ENCODE peak calls at places on chromosomes 16 and 17, in ten cellular contexts. G, D, Q, H, W, U, R, N, P and B are unnamed samples.
A peak's percentile ranks its signal among the peaks of the same experiment; 100 is the strongest.

GRCh38 chr16:66176111-66176510 is 190.4 kb upstream of the CDH5 start:
- DNase-seq in D (no peak), Q (no peak), N (no peak), G (no peak), U (no peak), R (no peak), W (no peak), P (no peak), H (no peak), B (no peak)

GRCh38 chr17:77609553-77610517 is 348.7 kb upstream of the TNRC6C start:
- DNase-seq in D (peak; percentile 78), N (peak; percentile 57), W (peak; percentile 20), U (no peak), H (no peak), G (peak; percentile 82), Q (no peak), R (no peak), P (no peak), B (peak; percentile 21)

GRCh38 chr17:10144456-10144855 is 54.0 kb downstream of the GAS7 start:
- DNase-seq in R (no peak), W (no peak), Q (no peak), N (no peak), D (no peak), U (no peak), G (no peak), H (no peak), P (no peak), B (no peak)

GRCh38 chr17:6755281-6755680 is 565 bp upstream of the XAF1 start:
- DNase-seq in W (peak; percentile 14), N (no peak), P (no peak), U (no peak), G (no peak), H (no peak), Q (no peak), R (no peak), D (peak; percentile 76), B (no peak)

GRCh38 chr17:28125530-28126382 is 83.3 kb downstream of the NLK start:
- DNase-seq in N (no peak), W (no peak), R (no peak), U (no peak), D (no peak), P (no peak), G (no peak), Q (no peak), H (no peak), B (no peak)

GRCh38 chr17:38466346-38467315 is 38.4 kb downstream of the ARHGAP23 start:
- DNase-seq in Q (no peak), U (no peak), H (no peak), D (no peak), G (no peak), P (no peak), R (no peak), N (no peak), W (no peak), B (no peak)

GRCh38 chr17:69539781-69540319 is 125.4 kb downstream of the MAP2K6 start:
- DNase-seq in H (no peak), P (no peak), Q (no peak), U (no peak), R (no peak), G (no peak), N (no peak), D (no peak), W (no peak), B (no peak)

GRCh38 chr17:38628441-38628840 is 22.7 kb upstream of the SRCIN1 start:
- DNase-seq in D (no peak), U (peak; percentile 80), P (no peak), W (no peak), R (no peak), N (peak; percentile 21), H (peak; percentile 85), G (peak; percentile 42), Q (no peak), B (no peak)

DNA sequence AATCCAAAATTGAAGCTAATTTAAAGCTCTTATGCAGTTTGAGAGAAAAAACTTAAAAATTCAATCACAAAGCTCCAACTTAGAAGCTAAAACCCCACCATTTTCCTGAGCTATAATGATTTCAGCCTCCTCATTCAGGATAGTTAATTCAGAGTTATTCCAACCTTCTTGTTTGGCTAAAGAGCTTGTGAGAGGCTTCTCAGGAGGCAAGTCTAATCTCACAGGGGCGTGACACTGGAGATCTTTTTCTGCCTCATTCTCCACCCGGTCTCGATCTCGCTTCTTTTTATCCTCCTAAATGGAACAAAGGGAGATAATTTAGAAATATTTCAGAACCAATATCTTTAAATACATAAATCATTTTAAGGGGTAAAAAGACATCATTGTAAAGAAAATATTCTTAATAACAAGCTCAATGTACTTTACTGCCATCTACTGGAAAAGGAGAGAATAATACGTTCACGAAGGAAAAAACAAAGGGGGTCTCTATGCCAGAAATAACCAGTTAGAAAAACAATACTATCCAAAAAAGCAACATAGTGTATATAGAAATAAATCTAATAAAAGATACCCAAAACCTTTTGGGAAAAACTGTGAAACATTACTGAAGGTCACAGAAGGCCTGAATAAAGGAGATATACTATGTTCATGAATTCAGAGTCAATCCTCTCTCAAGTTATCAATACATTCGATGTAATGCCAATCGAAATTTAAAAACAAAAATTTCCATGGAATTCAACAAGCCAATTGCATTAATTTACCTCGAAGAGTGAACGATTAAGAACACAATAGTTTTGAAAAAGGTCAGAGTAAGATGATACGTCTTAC is 13.9 kb downstream of the BRD7 start:
- DNase-seq in G (no peak), U (peak; percentile 54), P (no peak), W (no peak), N (no peak), H (peak; percentile 34), Q (no peak), D (no peak), R (no peak), B (no peak)
- H3K4me3 ChIP-seq in G (no peak overlapping the region), U (no peak overlapping the region), P (no peak overlapping the region), W (no peak overlapping the region), N (no peak overlapping the region), H (no peak overlapping the region), Q (no peak overlapping the region), D (no peak overlapping the region), R (no peak overlapping the region), B (no peak overlapping the region)

GRCh38 chr16:28838558-28838918 is 7.6 kb downstream of the TUFM start:
- DNase-seq in H (no peak), Q (no peak), D (no peak), N (no peak), G (no peak), W (no peak), R (no peak), P (no peak), U (no peak), B (no peak)

GRCh38 chr16:28839004-28839639 is 7.0 kb downstream of the TUFM start:
- DNase-seq in W (no peak), N (no peak), R (no peak), H (no peak), P (no peak), D (no peak), Q (no peak), U (no peak), G (no peak), B (no peak)

GRCh38 chr16:28835864-28836760 is 10.0 kb downstream of the TUFM start:
- DNase-seq in N (no peak), U (no peak), D (no peak), R (no peak), G (no peak), Q (no peak), W (no peak), P (no peak), H (no peak), B (no peak)

GRCh38 chr16:28836761-28837064 is 9.4 kb downstream of the TUFM start:
- DNase-seq in D (no peak), R (no peak), W (no peak), Q (no peak), G (no peak), H (no peak), P (no peak), N (no peak), U (no peak), B (no peak)

GRCh38 chr16:28837672-28838557 is 8.2 kb downstream of the TUFM start:
- DNase-seq in R (no peak), D (no peak), P (no peak), H (no peak), U (no peak), N (no peak), W (no peak), G (no peak), Q (no peak), B (no peak)
- TF ChIP-seq POLR2AphosphoS5 in R (no peak), D (no peak), P (no peak), H (peak; percentile 28), U (no peak), N (no peak), W (no peak), G (no peak), Q (peak; percentile 17), B (no peak)

GRCh38 chr17:49845210-49845782 is 2.6 kb downstream of the TAC4 start:
- DNase-seq in U (no peak), R (no peak), H (no peak), P (no peak), D (peak; percentile 69), Q (no peak), G (no peak), N (no peak), W (no peak), B (no peak)

GRCh38 chr17:49846938-49847712 is 744 bp downstream of the TAC4 start:
- DNase-seq in P (no peak), R (no peak), N (no peak), G (no peak), Q (no peak), D (peak; percentile 54), W (no peak), H (no peak), U (no peak), B (no peak)

GRCh38 chr17:49842846-49843245 is 5.0 kb downstream of the TAC4 start:
- DNase-seq in W (no peak), N (no peak), R (no peak), H (no peak), D (no peak), P (no peak), U (no peak), Q (no peak), G (no peak), B (no peak)

GRCh38 chr17:49841548-49841947 is 6.3 kb downstream of the TAC4 start:
- DNase-seq in R (no peak), U (no peak), N (no peak), H (no peak), G (no peak), D (peak; percentile 20), W (no peak), Q (no peak), P (no peak), B (no peak)

DNA sequence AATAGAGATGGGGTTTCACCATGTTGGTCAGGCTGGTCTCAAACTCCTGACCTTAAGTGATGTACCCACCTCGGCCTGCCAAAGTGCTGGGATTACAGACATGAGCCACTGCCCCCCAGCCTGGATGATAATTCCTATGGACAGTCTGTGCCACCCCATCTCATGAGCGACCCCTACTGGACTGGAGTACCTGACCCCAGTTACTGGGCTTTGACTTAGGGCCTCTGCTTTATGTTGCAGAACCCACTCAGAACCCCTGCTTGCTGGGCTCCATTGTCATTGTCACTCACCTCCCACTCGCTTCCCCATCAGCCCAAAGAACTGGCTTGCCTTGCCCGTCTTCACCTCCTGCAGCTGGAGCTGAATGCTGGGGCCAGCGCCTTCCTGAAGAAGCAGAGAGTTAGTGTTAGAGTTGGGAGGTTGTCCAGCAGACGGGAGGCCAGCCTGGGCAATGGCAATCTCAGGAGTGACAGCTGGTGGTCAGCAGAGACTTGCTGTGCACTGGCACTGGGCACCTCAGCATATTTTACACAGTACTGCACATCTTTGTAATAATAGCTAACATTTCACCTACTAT is 4.0 kb downstream of the TAC4 start:
- DNase-seq in G (no peak), R (no peak), P (no peak), N (no peak), D (peak; percentile 41), Q (no peak), U (peak; percentile 71), H (peak; percentile 72), W (no peak), B (no peak)
- TF ChIP-seq CTCF in G (no peak), R (no peak), P (no peak), N (no peak), D (no peak), Q (peak; percentile 84), U (peak; percentile 80), H (peak; percentile 76), W (no peak), B (no peak)

GRCh38 chr17:44558349-44559287 is 1.3 kb downstream of the FZD2 start:
- DNase-seq in G (no peak), U (peak; percentile 59), P (no peak), D (peak; percentile 66), Q (no peak), H (no peak), N (no peak), W (no peak), R (no peak), B (no peak)

GRCh38 chr17:44556114-44556853 is 1.0 kb upstream of the FZD2 start:
- DNase-seq in R (peak; percentile 29), U (peak; percentile 98), W (peak; percentile 47), P (peak; percentile 36), D (peak; percentile 68), Q (no peak), N (no peak), G (no peak), H (peak; percentile 69), B (no peak)

GRCh38 chr17:44559288-44560249 is 2.3 kb downstream of the FZD2 start:
- DNase-seq in U (no peak), H (no peak), W (no peak), Q (no peak), P (no peak), N (no peak), G (no peak), D (no peak), R (no peak), B (no peak)

GRCh38 chr17:44556854-44557606 is at the start of gene FZD2:
- DNase-seq in Q (no peak), W (peak; percentile 82), H (peak; percentile 95), U (peak; percentile 98), P (peak; percentile 88), G (peak; percentile 86), D (peak; percentile 95), R (peak; percentile 73), N (peak; percentile 88), B (peak; percentile 81)

GRCh38 chr17:44557653-44558285 is 485 bp downstream of the FZD2 start:
- DNase-seq in Q (no peak), H (no peak), U (peak; percentile 64), P (peak; percentile 25), G (peak; percentile 79), R (peak; percentile 36), W (peak; percentile 33), D (peak; percentile 69), N (no peak), B (no peak)
- H3K4me3 ChIP-seq in Q (peak overlapping the region; percentile 34), H (peak overlapping the region; percentile 60), U (peak overlapping the region; percentile 51), P (peak overlapping the region; percentile 72), G (peak overlapping the region; percentile 68), R (peak overlapping the region; percentile 66), W (peak overlapping the region; percentile 38), D (peak overlapping the region; percentile 69), N (peak overlapping the region; percentile 64), B (peak overlapping the region; percentile 46)